ENCODE peak calls at places on chromosome 4, in four cellular contexts. M is tibial nerve, C is GM12878, P is esophagus muscularis mucosa. W is an unnamed sample.

GRCh38 chr4:1792832-1793495 is at the start of gene FGFR3:
- DNase-seq in M (no peak), C (no peak), P (no peak), W (peak; percentile 45)

GRCh38 chr4:37392540-37393255 is 148.2 kb downstream of the NWD2 start:
- DNase-seq in M (peak; percentile 26), C (no peak), P (no peak), W (peak; percentile 50)

GRCh38 chr4:124243671-124244366 is 468.7 kb downstream of the ANKRD50 start:
- DNase-seq in M (no peak), C (no peak), P (no peak), W (no peak)

GRCh38 chr4:8205749-8206611 is 6.9 kb downstream of the SH3TC1 start:
- DNase-seq in M (no peak), C (no peak), P (no peak), W (no peak)

GRCh38 chr4:579543-580175 is 3.6 kb upstream of the TMEM271 start:
- DNase-seq in M (no peak), C (no peak), P (no peak), W (no peak)

GRCh38 chr4:175459571-175459970 is 352.5 kb downstream of the GPM6A start:
- DNase-seq in M (no peak), C (no peak), P (no peak), W (no peak)

GRCh38 chr4:165398570-165398969 is 19.8 kb downstream of the CPE start:
- DNase-seq in M (no peak), C (no peak), P (no peak), W (no peak)

GRCh38 chr4:124804041-124804440 is 91.5 kb upstream of the ANKRD50 start:
- DNase-seq in M (no peak), C (no peak), P (no peak), W (no peak)

GRCh38 chr4:163895369-163896005 is 401.0 kb downstream of the TMA16 start:
- DNase-seq in M (no peak), C (no peak), P (no peak), W (no peak)

GRCh38 chr4:186724048-186724860 is 598 bp upstream of the FAT1 start:
- DNase-seq in M (no peak), C (no peak), P (peak; percentile 92), W (peak; percentile 64)

GRCh38 chr4:95508421-95508820 is 40.4 kb downstream of the UNC5C start:
- DNase-seq in M (no peak), C (no peak), P (no peak), W (no peak)

GRCh38 chr4:147782087-147782781 is 50.3 kb downstream of the ARHGAP10 start:
- DNase-seq in M (no peak), C (no peak), P (no peak), W (no peak)

GRCh38 chr4:95243892-95244291 is 304.9 kb downstream of the UNC5C start:
- DNase-seq in M (no peak), C (no peak), P (no peak), W (no peak)

GRCh38 chr4:133464311-133464710 is 315.2 kb downstream of the PCDH10 start:
- DNase-seq in M (no peak), C (no peak), P (no peak), W (no peak)

GRCh38 chr4:188986271-188986689 is 847.0 kb downstream of the TRIML1 start:
- DNase-seq in M (no peak), C (no peak), P (no peak), W (no peak)

GRCh38 chr4:55768291-55768690 is 51.3 kb upstream of the EXOC1L start:
- DNase-seq in M (no peak), C (no peak), P (no peak), W (no peak)

GRCh38 chr4:88341227-88342192 is 37.1 kb upstream of the HERC6 start:
- DNase-seq in M (no peak), C (no peak), P (no peak), W (no peak)

GRCh38 chr4:76679691-76680090 is 218.3 kb downstream of the SOWAHB start:
- DNase-seq in M (no peak), C (no peak), P (no peak), W (no peak)
- TF ChIP-seq EP300 in M (no peak), C (no peak), P (no peak), W (no peak)

DNA sequence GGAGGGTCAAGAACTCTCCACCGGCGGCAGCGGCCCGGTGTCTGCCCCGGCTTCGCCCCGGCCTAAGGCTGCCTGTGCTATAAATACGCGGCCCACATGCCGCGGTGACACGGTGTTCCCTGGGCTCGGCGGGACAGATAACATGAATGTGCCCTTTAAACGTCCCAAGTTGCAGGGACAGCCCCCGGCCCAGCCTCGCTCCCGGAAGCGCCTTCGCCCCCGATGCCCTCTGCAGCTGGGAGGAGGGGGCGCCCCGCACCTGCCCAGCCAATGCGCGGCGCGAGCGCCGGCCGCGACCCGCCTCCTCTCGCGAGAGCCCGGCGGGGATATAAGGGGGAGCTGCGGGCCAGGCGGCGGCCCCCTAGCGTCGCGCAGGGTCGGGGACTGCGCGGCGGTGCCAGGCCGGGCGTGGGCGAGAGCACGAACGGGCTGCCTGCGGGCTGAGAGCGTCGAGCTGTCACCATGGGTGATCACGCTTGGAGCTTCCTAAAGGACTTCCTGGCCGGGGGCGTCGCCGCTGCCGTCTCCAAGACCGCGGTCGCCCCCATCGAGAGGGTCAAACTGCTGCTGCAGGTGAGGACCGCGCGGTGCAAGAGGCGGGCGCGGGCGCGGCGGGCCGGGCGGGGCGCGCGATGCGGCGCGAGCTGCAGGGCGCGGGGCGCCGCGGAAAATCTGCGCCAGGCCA is at the start of gene SLC25A4:
- DNase-seq in M (peak; percentile 74), C (peak; percentile 50), P (no peak), W (peak; percentile 91)
- H3K27ac ChIP-seq in M (peak within 1 kb of the TSS; percentile 62), C (peak within 1 kb of the TSS; percentile 46), P (peak within 1 kb of the TSS; percentile 96), W (peak within 1 kb of the TSS; percentile 83)

DNA sequence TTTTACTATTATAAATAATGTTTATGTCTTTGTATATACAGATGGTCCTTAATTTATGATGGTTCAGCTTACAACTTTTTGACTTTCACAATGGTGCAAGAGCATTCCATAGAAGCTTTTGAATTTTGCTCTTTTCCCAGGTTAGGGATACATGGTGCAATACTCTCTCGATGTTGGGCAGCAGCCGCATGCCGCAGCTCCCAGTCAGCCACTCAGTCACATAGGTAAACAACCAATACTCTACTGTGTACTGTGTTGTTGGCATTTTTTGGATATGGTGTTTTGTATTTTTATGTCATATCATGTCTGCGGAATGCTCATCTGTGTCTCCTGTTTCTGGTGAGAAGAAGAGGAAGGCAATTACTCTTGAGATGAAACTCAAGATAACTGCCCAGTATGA is 258.0 kb upstream of the ETNPPL start:
- DNase-seq in M (no peak), C (no peak), P (no peak), W (no peak)
- TF ChIP-seq CTCF in M (no peak), C (no peak), P (no peak), W (no peak)

GRCh38 chr4:79823148-79823763 is 249.8 kb downstream of the ANTXR2 start:
- DNase-seq in M (no peak), C (no peak), P (no peak), W (no peak)
- TF ChIP-seq EP300 in M (no peak), C (no peak), P (peak; percentile 34), W (no peak)

W was measured in stomach.